ENCODE peak calls at places on chromosomes 4 and X, in six cellular contexts. One of them, this sample, is unnamed.

GRCh38 chr4:12729384-12729783 is 754.8 kb downstream of the RAB28 start:
- DNase-seq in COR-L47: peak
- DNase-seq in MV-4-11: no peak
- DNase-seq in colonic mucosa: no peak
- DNase-seq in renal cortical epithelial cell: peak
- DNase-seq in keratinocyte: no peak
- DNase-seq in this sample: peak

GRCh38 chr4:88320780-88321373 is 36.5 kb upstream of the PPM1K start:
- DNase-seq in COR-L47: no peak
- DNase-seq in MV-4-11: peak
- DNase-seq in colonic mucosa: peak
- DNase-seq in renal cortical epithelial cell: peak
- DNase-seq in keratinocyte: no peak
- DNase-seq in this sample: no peak

GRCh38 chr4:26420903-26421302 is 69.4 kb downstream of the CCKAR start:
- DNase-seq in COR-L47: peak
- DNase-seq in MV-4-11: no peak
- DNase-seq in colonic mucosa: no peak
- DNase-seq in renal cortical epithelial cell: no peak
- DNase-seq in keratinocyte: no peak
- DNase-seq in this sample: peak

GRCh38 chr4:26141916-26142638 is 178.7 kb upstream of the RBPJ start:
- DNase-seq in COR-L47: no peak
- DNase-seq in MV-4-11: peak
- DNase-seq in colonic mucosa: no peak
- DNase-seq in renal cortical epithelial cell: peak
- DNase-seq in keratinocyte: no peak
- DNase-seq in this sample: peak

GRCh38 chr4:150679018-150679766 is 97.2 kb downstream of the MAB21L2 start:
- DNase-seq in COR-L47: no peak
- DNase-seq in MV-4-11: no peak
- DNase-seq in colonic mucosa: no peak
- DNase-seq in renal cortical epithelial cell: no peak
- DNase-seq in keratinocyte: no peak
- DNase-seq in this sample: peak

GRCh38 chr4:150875367-150875766 is 139.7 kb downstream of the LRBA start:
- DNase-seq in COR-L47: no peak
- DNase-seq in MV-4-11: no peak
- DNase-seq in colonic mucosa: no peak
- DNase-seq in renal cortical epithelial cell: peak
- DNase-seq in keratinocyte: no peak
- DNase-seq in this sample: no peak

GRCh38 chrX:15576019-15576418 is 24.7 kb downstream of the ACE2 start:
- DNase-seq in COR-L47: no peak
- DNase-seq in MV-4-11: no peak
- DNase-seq in colonic mucosa: no peak
- DNase-seq in renal cortical epithelial cell: peak
- DNase-seq in keratinocyte: no peak
- DNase-seq in this sample: peak

GRCh38 chrX:150476183-150476699 is 92.2 kb upstream of the MTM1 start:
- DNase-seq in COR-L47: no peak
- DNase-seq in MV-4-11: peak
- DNase-seq in colonic mucosa: no peak
- DNase-seq in renal cortical epithelial cell: no peak
- DNase-seq in keratinocyte: no peak
- DNase-seq in this sample: no peak

GRCh38 chrX:32597777-32598176 is 613.6 kb downstream of the DMD start:
- DNase-seq in COR-L47: no peak
- DNase-seq in MV-4-11: no peak
- DNase-seq in colonic mucosa: no peak
- DNase-seq in renal cortical epithelial cell: no peak
- DNase-seq in keratinocyte: no peak
- DNase-seq in this sample: no peak

GRCh38 chrX:46686003-46686645 is 72.8 kb downstream of the SLC9A7 start:
- DNase-seq in COR-L47: peak
- DNase-seq in MV-4-11: peak
- DNase-seq in colonic mucosa: peak
- DNase-seq in renal cortical epithelial cell: peak
- DNase-seq in keratinocyte: no peak
- DNase-seq in this sample: peak

GRCh38 chr4:55503164-55503563 is 43.5 kb downstream of the CLOCK start:
- DNase-seq in COR-L47: no peak
- DNase-seq in MV-4-11: peak
- DNase-seq in colonic mucosa: no peak
- DNase-seq in renal cortical epithelial cell: peak
- DNase-seq in keratinocyte: peak
- DNase-seq in this sample: no peak

GRCh38 chr4:126603851-126604250 is 1028.9 kb upstream of the INTU start:
- DNase-seq in COR-L47: no peak
- DNase-seq in MV-4-11: no peak
- DNase-seq in colonic mucosa: no peak
- DNase-seq in renal cortical epithelial cell: no peak
- DNase-seq in keratinocyte: no peak
- DNase-seq in this sample: no peak

GRCh38 chr4:148790691-148791090 is 348.5 kb upstream of the NR3C2 start:
- DNase-seq in COR-L47: no peak
- DNase-seq in MV-4-11: no peak
- DNase-seq in colonic mucosa: no peak
- DNase-seq in renal cortical epithelial cell: peak
- DNase-seq in keratinocyte: no peak
- DNase-seq in this sample: no peak

GRCh38 chr4:166143227-166143626 is 270.2 kb downstream of the TLL1 start:
- DNase-seq in COR-L47: no peak
- DNase-seq in MV-4-11: peak
- DNase-seq in colonic mucosa: no peak
- DNase-seq in renal cortical epithelial cell: no peak
- DNase-seq in keratinocyte: no peak
- DNase-seq in this sample: no peak

GRCh38 chr4:26687728-26688127 is 103.8 kb downstream of the TBC1D19 start:
- DNase-seq in COR-L47: no peak
- DNase-seq in MV-4-11: no peak
- DNase-seq in colonic mucosa: no peak
- DNase-seq in renal cortical epithelial cell: peak
- DNase-seq in keratinocyte: no peak
- DNase-seq in this sample: no peak

GRCh38 chr4:7154351-7154981 is 37.9 kb upstream of the SORCS2 start:
- DNase-seq in COR-L47: no peak
- DNase-seq in MV-4-11: no peak
- DNase-seq in colonic mucosa: no peak
- DNase-seq in renal cortical epithelial cell: no peak
- DNase-seq in keratinocyte: no peak
- DNase-seq in this sample: no peak

GRCh38 chrX:106894978-106895452 is 8.1 kb downstream of the RIPPLY1 start:
- DNase-seq in COR-L47: no peak
- DNase-seq in MV-4-11: no peak
- DNase-seq in colonic mucosa: no peak
- DNase-seq in renal cortical epithelial cell: peak
- DNase-seq in keratinocyte: no peak
- DNase-seq in this sample: no peak

GRCh38 chr4:181670506-181670905 is 572.7 kb upstream of the TENM3 start:
- DNase-seq in COR-L47: no peak
- DNase-seq in MV-4-11: no peak
- DNase-seq in colonic mucosa: no peak
- DNase-seq in renal cortical epithelial cell: no peak
- DNase-seq in keratinocyte: no peak
- DNase-seq in this sample: peak

GRCh38 chr4:151991001-151991883 is 230.4 kb upstream of the GATB start:
- DNase-seq in COR-L47: no peak
- DNase-seq in MV-4-11: no peak
- DNase-seq in colonic mucosa: no peak
- DNase-seq in renal cortical epithelial cell: no peak
- DNase-seq in keratinocyte: no peak
- DNase-seq in this sample: no peak